ENCODE peak calls at places on chromosomes 11 and 22, in nine cellular contexts. V is PC-9, L is HFF-Myc, B is foreskin fibroblast, O is neural progenitor cell, Q is heart left ventricle, M is lower leg skin, P is BJ, J is SK-N-SH. R is an unnamed sample.

GRCh38 chr11:64230985-64231365 is 627 bp downstream of the DNAJC4 start:
- DNase-seq in V (no peak), L (no peak), B (no peak), O (no peak), Q (no peak), M (no peak), P (no peak), J (peak), R (no peak)

GRCh38 chr22:41504397-41504796 is 35.5 kb downstream of the ACO2 start:
- DNase-seq in V (no peak), L (no peak), B (peak), O (no peak), Q (no peak), M (no peak), P (no peak), J (no peak), R (peak)

GRCh38 chr11:12606597-12606996 is 67.6 kb upstream of the TEAD1 start:
- DNase-seq in V (no peak), L (peak), B (peak), O (no peak), Q (no peak), M (no peak), P (peak), J (no peak), R (peak)

GRCh38 chr11:131760191-131760951 is 390.0 kb downstream of the NTM start:
- DNase-seq in V (no peak), L (peak), B (peak), O (peak), Q (no peak), M (no peak), P (peak), J (no peak), R (no peak)

GRCh38 chr22:27088026-27088425 is 430.6 kb downstream of the MIAT start:
- DNase-seq in V (no peak), L (peak), B (no peak), O (no peak), Q (no peak), M (no peak), P (no peak), J (no peak), R (no peak)

GRCh38 chr22:37486224-37486845 is at the start of gene MFNG:
- DNase-seq in V (no peak), L (no peak), B (peak), O (peak), Q (peak), M (peak), P (no peak), J (peak), R (peak)

GRCh38 chr11:78419327-78419726 is 1.7 kb upstream of the GAB2 start:
- DNase-seq in V (no peak), L (no peak), B (peak), O (no peak), Q (no peak), M (peak), P (peak), J (no peak), R (peak)

GRCh38 chr11:19393119-19393518 is 152.4 kb upstream of the E2F8 start:
- DNase-seq in V (no peak), L (no peak), B (no peak), O (no peak), Q (no peak), M (peak), P (no peak), J (no peak), R (no peak)

GRCh38 chr11:64970731-64971151 is 1.2 kb downstream of the MAJIN start:
- DNase-seq in V (peak), L (no peak), B (no peak), O (no peak), Q (no peak), M (no peak), P (no peak), J (no peak), R (peak)

GRCh38 chr22:35697142-35697541 is 20.5 kb upstream of the APOL5 start:
- DNase-seq in V (no peak), L (no peak), B (no peak), O (no peak), Q (no peak), M (no peak), P (no peak), J (no peak), R (no peak)

GRCh38 chr11:33160147-33160546 is 1.1 kb downstream of the CSTF3 start:
- DNase-seq in V (no peak), L (peak), B (peak), O (peak), Q (no peak), M (no peak), P (no peak), J (peak), R (peak)

GRCh38 chr22:33715626-33716025 is 204.7 kb downstream of the LARGE1 start:
- DNase-seq in V (no peak), L (no peak), B (no peak), O (no peak), Q (no peak), M (no peak), P (no peak), J (no peak), R (no peak)

GRCh38 chr22:28299760-28300159 is 379.9 kb downstream of the TTC28 start:
- DNase-seq in V (no peak), L (no peak), B (no peak), O (no peak), Q (no peak), M (no peak), P (no peak), J (no peak), R (no peak)

GRCh38 chr22:24954114-24954463 is 1.6 kb downstream of the KIAA1671 start:
- DNase-seq in V (no peak), L (no peak), B (no peak), O (peak), Q (no peak), M (no peak), P (no peak), J (no peak), R (no peak)

GRCh38 chr22:41582694-41583093 is 6.9 kb downstream of the PMM1 start:
- DNase-seq in V (no peak), L (no peak), B (no peak), O (no peak), Q (no peak), M (no peak), P (no peak), J (no peak), R (no peak)

GRCh38 chr11:66288138-66288865 is 641 bp downstream of the YIF1A start:
- DNase-seq in V (peak), L (no peak), B (no peak), O (no peak), Q (no peak), M (no peak), P (no peak), J (peak), R (no peak)

GRCh38 chr11:46528445-46529085 is 65.3 kb downstream of the AMBRA1 start:
- DNase-seq in V (no peak), L (no peak), B (no peak), O (no peak), Q (no peak), M (no peak), P (no peak), J (no peak), R (no peak)

GRCh38 chr11:17612221-17613188 is 65.4 kb downstream of the OTOG start:
- DNase-seq in V (no peak), L (no peak), B (no peak), O (no peak), Q (no peak), M (peak), P (no peak), J (no peak), R (no peak)

GRCh38 chr22:37483594-37484114 is 2.5 kb downstream of the MFNG start:
- DNase-seq in V (no peak), L (no peak), B (peak), O (no peak), Q (no peak), M (no peak), P (no peak), J (no peak), R (no peak)

GRCh38 chr22:38757464-38757757 is 1.6 kb upstream of the SUN2 start:
- DNase-seq in V (no peak), L (no peak), B (no peak), O (no peak), Q (no peak), M (no peak), P (no peak), J (no peak), R (no peak)

GRCh38 chr11:35712533-35712932 is 50.0 kb downstream of the TRIM44 start:
- DNase-seq in V (no peak), L (no peak), B (no peak), O (no peak), Q (no peak), M (no peak), P (no peak), J (no peak), R (no peak)

GRCh38 chr11:75148436-75148983 is 2.4 kb upstream of the SLCO2B1 start:
- DNase-seq in V (no peak), L (no peak), B (no peak), O (no peak), Q (no peak), M (no peak), P (no peak), J (no peak), R (no peak)

GRCh38 chr11:128582496-128583366 is 4.6 kb downstream of the ETS1 start:
- DNase-seq in V (peak), L (peak), B (peak), O (peak), Q (no peak), M (no peak), P (peak), J (no peak), R (peak)

GRCh38 chr11:89463381-89463780 is 27.8 kb downstream of the NOX4 start:
- DNase-seq in V (no peak), L (no peak), B (no peak), O (no peak), Q (no peak), M (no peak), P (no peak), J (no peak), R (no peak)

GRCh38 chr22:32130464-32130863 is 28.6 kb downstream of the C22orf42 start:
- DNase-seq in V (no peak), L (no peak), B (peak), O (no peak), Q (no peak), M (no peak), P (no peak), J (no peak), R (no peak)

GRCh38 chr11:126185200-126186030 is 26.0 kb downstream of the RPUSD4 start:
- DNase-seq in V (no peak), L (no peak), B (no peak), O (no peak), Q (no peak), M (peak), P (no peak), J (no peak), R (no peak)

GRCh38 chr11:126188332-126189108 is 22.9 kb downstream of the RPUSD4 start:
- DNase-seq in V (no peak), L (no peak), B (no peak), O (no peak), Q (no peak), M (peak), P (no peak), J (no peak), R (no peak)

GRCh38 chr11:126189109-126189929 is 22.1 kb downstream of the RPUSD4 start:
- DNase-seq in V (no peak), L (no peak), B (peak), O (no peak), Q (no peak), M (peak), P (no peak), J (no peak), R (no peak)

GRCh38 chr11:126186031-126186698 is 25.3 kb downstream of the RPUSD4 start:
- DNase-seq in V (no peak), L (no peak), B (no peak), O (no peak), Q (peak), M (peak), P (no peak), J (no peak), R (no peak)

DNA sequence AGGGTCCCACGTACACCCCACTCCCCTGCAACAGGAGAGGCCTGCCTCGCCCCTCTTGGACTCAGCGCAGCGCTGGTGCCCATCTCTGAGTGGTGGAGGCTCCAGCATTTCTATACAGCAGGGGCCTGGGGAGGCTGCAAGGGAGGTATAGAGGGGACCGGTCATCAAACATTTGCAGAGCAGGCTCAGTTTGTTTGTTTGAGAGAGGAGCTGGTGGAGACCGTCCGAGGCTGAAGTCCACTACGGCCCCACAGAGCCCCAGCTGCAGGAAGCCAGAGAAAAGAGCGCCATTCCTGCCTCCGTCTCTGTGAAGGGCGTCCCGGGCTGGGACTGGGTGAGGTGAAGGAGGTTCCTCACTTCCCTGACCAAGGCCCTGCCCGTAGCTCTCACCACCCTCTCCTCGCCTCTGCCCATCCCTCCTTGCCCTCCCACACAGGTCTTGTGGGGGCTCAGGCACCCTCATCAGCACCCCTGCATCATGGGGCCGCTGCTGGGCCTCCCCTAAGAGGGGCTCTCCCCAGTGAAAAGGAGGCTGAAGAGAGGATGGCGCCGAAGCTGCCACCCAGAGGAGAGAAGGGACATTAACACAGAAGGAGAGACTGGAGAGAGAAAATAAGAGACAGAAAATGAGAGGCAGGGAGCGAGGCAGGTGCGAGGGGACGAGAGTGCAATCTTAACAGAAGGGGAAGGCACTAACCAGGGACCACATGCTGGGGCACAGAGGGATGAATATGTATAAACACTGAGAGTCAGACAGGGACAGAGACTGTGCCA is 24.6 kb downstream of the RPUSD4 start:
- DNase-seq in V (no peak), L (no peak), B (peak), O (peak), Q (no peak), M (peak), P (no peak), J (no peak), R (no peak)
- TF ChIP-seq CTCF in V (no peak), L (no peak), B (peak), O (peak), Q (no peak), M (no peak), P (no peak), J (peak), R (no peak)

GRCh38 chr22:44213489-44214043 is 32.8 kb downstream of the PARVG start:
- DNase-seq in V (no peak), L (no peak), B (no peak), O (no peak), Q (no peak), M (no peak), P (no peak), J (no peak), R (no peak)

GRCh38 chr22:44214764-44215163 is 34.0 kb downstream of the PARVG start:
- DNase-seq in V (no peak), L (no peak), B (no peak), O (no peak), Q (no peak), M (no peak), P (no peak), J (no peak), R (no peak)

GRCh38 chr22:44215287-44215686 is 34.6 kb downstream of the PARVG start:
- DNase-seq in V (no peak), L (no peak), B (no peak), O (no peak), Q (no peak), M (no peak), P (no peak), J (no peak), R (no peak)

GRCh38 chr22:44212936-44213335 is 32.2 kb downstream of the PARVG start:
- DNase-seq in V (no peak), L (no peak), B (no peak), O (no peak), Q (no peak), M (no peak), P (no peak), J (no peak), R (no peak)

DNA sequence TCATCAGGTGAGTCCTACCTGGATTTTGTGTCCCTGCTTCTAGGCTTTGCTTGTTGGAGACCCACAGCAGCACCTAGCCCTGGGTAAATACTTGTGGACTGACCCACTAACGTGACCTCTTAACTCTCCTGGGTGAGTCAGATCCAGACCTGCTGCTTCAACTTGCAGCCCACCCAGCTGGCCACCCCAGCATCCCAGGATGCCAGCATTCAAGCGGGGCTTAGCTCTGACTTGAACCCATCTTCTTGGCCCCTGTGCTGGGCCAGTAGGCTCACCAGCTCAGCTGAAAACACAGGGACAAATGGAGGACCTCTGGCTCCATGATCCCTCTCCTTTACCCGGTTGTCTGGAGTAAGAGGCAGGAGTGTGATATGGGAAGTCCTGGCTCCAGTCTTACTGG is 33.5 kb downstream of the PARVG start:
- DNase-seq in V (no peak), L (no peak), B (no peak), O (no peak), Q (no peak), M (no peak), P (no peak), J (no peak), R (no peak)
- H3K4me3 ChIP-seq in V (no peak), L (no peak), B (no peak), O (no peak), Q (no peak), M (no peak), P (no peak), J (no peak), R (no peak)

GRCh38 chr11:1825039-1825740 is 9.6 kb upstream of the SYT8 start:
- DNase-seq in V (peak), L (no peak), B (no peak), O (peak), Q (peak), M (peak), P (no peak), J (no peak), R (no peak)
- TF ChIP-seq CTCF in V (peak), L (peak), B (no peak), O (peak), Q (peak), M (no peak), P (no peak), J (no peak), R (no peak)

DNA sequence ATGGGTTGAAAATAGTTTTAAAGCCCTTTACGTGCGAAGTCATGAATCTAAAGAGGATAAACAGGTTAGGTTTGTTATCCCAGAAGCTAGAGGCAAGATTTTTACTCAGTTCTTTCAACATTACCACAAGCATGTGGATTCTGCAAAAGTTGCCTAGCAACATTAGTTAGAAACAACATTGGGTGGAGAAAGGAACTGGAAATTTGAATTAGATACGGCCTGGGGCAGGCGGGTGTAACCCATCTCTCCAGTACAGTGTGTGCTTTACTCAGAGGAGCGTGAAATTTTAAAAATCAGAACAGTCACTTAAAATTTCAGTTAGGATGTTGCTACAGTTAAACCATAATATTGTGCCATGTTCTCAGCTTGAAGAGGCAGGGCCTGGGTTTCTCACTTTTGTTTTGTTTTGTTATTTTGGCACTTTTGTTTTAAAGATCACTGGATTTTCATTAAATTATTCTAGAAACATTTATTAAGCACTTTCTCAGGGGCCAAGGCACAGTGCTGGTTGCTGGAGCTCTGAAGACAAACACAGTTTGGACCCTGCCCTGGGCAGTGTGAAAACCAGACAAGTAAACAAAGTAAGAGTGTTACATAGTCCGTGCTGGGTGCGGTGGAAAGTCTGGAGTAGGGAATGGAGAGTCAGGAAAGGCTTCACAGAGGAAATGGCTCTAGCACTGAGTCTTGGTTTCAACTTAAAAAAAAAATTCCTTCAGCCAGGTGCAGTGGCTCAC is 4.4 kb upstream of the WEE1 start:
- DNase-seq in V (peak), L (peak), B (peak), O (peak), Q (no peak), M (peak), P (peak), J (peak), R (peak)
- H3K4me3 ChIP-seq in V (peak), L (peak), B (peak), O (no peak), Q (peak), M (no peak), P (no peak), J (no peak), R (peak)

GRCh38 chr11:125724125-125724524 is 22.0 kb upstream of the PATE1 start:
- DNase-seq in V (no peak), L (no peak), B (no peak), O (peak), Q (no peak), M (no peak), P (no peak), J (no peak), R (peak)
- TF ChIP-seq CTCF in V (no peak), L (no peak), B (peak), O (peak), Q (no peak), M (no peak), P (peak), J (peak), R (peak)